ENCODE peak calls at places on chromosomes 7 and 10, in five cellular contexts. O is epithelial cell of esophagus; D is naive thymus-derived CD4-positive, alpha-beta T cell; F is stimulated activated CD4-positive, alpha-beta T cell treated with anti-CD3 and anti-CD28 coated beads, TNF-alpha, amount 100 ng/mL, for 24 hours; M is activated T-helper 9 cell treated with anti-CD3 and anti-CD28 coated beads, Interleukin-2, amount 50 U/mL, for 16 hours. Q is an unnamed sample.

GRCh38 chr7:142450206-142450605 is 192.3 kb upstream of the PRSS58 start:
- DNase-seq in O (no peak), D (no peak), F (no peak), M (no peak), Q (no peak)

GRCh38 chr10:105751688-105752087 is 1110.6 kb downstream of the SORCS3 start:
- DNase-seq in O (no peak), D (no peak), F (no peak), M (no peak), Q (no peak)

GRCh38 chr7:90709501-90710465 is 113.7 kb downstream of the CDK14 start:
- DNase-seq in O (peak), D (no peak), F (no peak), M (no peak), Q (peak)

GRCh38 chr7:20741801-20742200 is 44.9 kb downstream of the SP8 start:
- DNase-seq in O (no peak), D (no peak), F (no peak), M (no peak), Q (no peak)

GRCh38 chr10:23918839-23919238 is 290.1 kb upstream of the KIAA1217 start:
- DNase-seq in O (peak), D (no peak), F (no peak), M (no peak), Q (no peak)

GRCh38 chr7:20417675-20418382 is 87.1 kb downstream of the ITGB8 start:
- DNase-seq in O (no peak), D (no peak), F (no peak), M (no peak), Q (no peak)

GRCh38 chr7:103996017-103996551 is 6.6 kb upstream of the RELN start:
- DNase-seq in O (no peak), D (no peak), F (no peak), M (no peak), Q (no peak)

GRCh38 chr10:112307631-112308502 is 24.7 kb downstream of the TECTB start:
- DNase-seq in O (peak), D (no peak), F (no peak), M (no peak), Q (peak)

GRCh38 chr7:16881809-16882208 is at the start of gene AGR3:
- DNase-seq in O (peak), D (no peak), F (no peak), M (no peak), Q (no peak)

GRCh38 chr7:28754027-28754426 is 204.1 kb downstream of the TRIL start:
- DNase-seq in O (peak), D (no peak), F (no peak), M (no peak), Q (peak)

GRCh38 chr7:28806841-28807240 is 151.3 kb downstream of the TRIL start:
- DNase-seq in O (peak), D (no peak), F (no peak), M (no peak), Q (no peak)

GRCh38 chr7:82263880-82264751 is 179.5 kb downstream of the CACNA2D1 start:
- DNase-seq in O (no peak), D (no peak), F (no peak), M (no peak), Q (no peak)

GRCh38 chr10:63547628-63548356 is 26.6 kb downstream of the REEP3 start:
- DNase-seq in O (peak), D (no peak), F (no peak), M (no peak), Q (peak)

GRCh38 chr10:28592953-28593352 is 60.0 kb downstream of the WAC start:
- DNase-seq in O (peak), D (no peak), F (no peak), M (no peak), Q (no peak)

GRCh38 chr10:21355591-21356011 is 169.9 kb downstream of the SKIDA1 start:
- DNase-seq in O (peak), D (no peak), F (no peak), M (no peak), Q (no peak)

GRCh38 chr10:105540381-105540780 is 899.3 kb downstream of the SORCS3 start:
- DNase-seq in O (no peak), D (no peak), F (no peak), M (no peak), Q (no peak)

GRCh38 chr7:33667261-33667660 is 238.1 kb upstream of the BMPER start:
- DNase-seq in O (peak), D (no peak), F (no peak), M (no peak), Q (no peak)

GRCh38 chr10:94065344-94065743 is 71.6 kb downstream of the PLCE1 start:
- DNase-seq in O (no peak), D (no peak), F (no peak), M (no peak), Q (no peak)

GRCh38 chr10:29590598-29591415 is 44.0 kb downstream of the SVIL start:
- DNase-seq in O (peak), D (peak), F (no peak), M (no peak), Q (peak)

GRCh38 chr7:20144801-20145200 is 72.4 kb downstream of the MACC1 start:
- DNase-seq in O (peak), D (no peak), F (no peak), M (no peak), Q (no peak)

GRCh38 chr7:143511593-143512047 is 33.9 kb downstream of the TAS2R41 start:
- DNase-seq in O (no peak), D (no peak), F (no peak), M (no peak), Q (no peak)

GRCh38 chr10:125201791-125202622 is 41.6 kb upstream of the CTBP2 start:
- DNase-seq in O (no peak), D (no peak), F (no peak), M (no peak), Q (no peak)

Q was measured in putamen.